ENCODE peak calls at places on chromosome 10, in seven cellular contexts. R is naive thymus-derived CD4-positive, alpha-beta T cell; F is foreskin fibroblast; Q is trophoblast cell; T is NB4; M is fibroblast of the aortic adventitia; L is dorsolateral prefrontal cortex. A is an unnamed sample.

GRCh38 chr10:78316451-78316931 is 282.8 kb downstream of the RPS24 start:
- DNase-seq in R (no peak), Q (no peak), L (no peak), M (peak; percentile 75), T (no peak), F (peak; percentile 40), A (no peak)

GRCh38 chr10:92342801-92343200 is 51.8 kb downstream of the MARCHF5 start:
- DNase-seq in Q (no peak), F (peak; percentile 9), M (no peak), L (no peak), R (no peak), T (no peak), A (no peak)

GRCh38 chr10:102714621-102715455 is at the start of gene SFXN2:
- DNase-seq in L (peak; percentile 42), R (no peak), F (no peak), M (no peak), Q (no peak), T (peak; percentile 77), A (no peak)

GRCh38 chr10:126500185-126500584 is 111.9 kb upstream of the ADAM12 start:
- DNase-seq in T (no peak), R (no peak), F (no peak), L (no peak), Q (peak; percentile 24), M (no peak), A (no peak)

GRCh38 chr10:17003151-17003550 is 126.5 kb downstream of the CUBN start:
- DNase-seq in M (peak; percentile 95), Q (no peak), T (no peak), R (no peak), F (peak; percentile 81), L (no peak), A (peak; percentile 93)

GRCh38 chr10:43251664-43252165 is 15.2 kb downstream of the RASGEF1A start:
- DNase-seq in M (no peak), L (peak; percentile 2), F (no peak), T (no peak), R (no peak), Q (no peak), A (no peak)

GRCh38 chr10:26810435-26811026 is 50.2 kb downstream of the ABI1 start:
- DNase-seq in F (no peak), Q (no peak), M (no peak), R (no peak), T (peak; percentile 10), L (no peak), A (no peak)

GRCh38 chr10:60122190-60122589 is 215.8 kb upstream of the CCDC6 start:
- DNase-seq in T (no peak), F (no peak), M (no peak), L (no peak), Q (no peak), R (no peak), A (no peak)

GRCh38 chr10:110863361-110863760 is 8.4 kb upstream of the PDCD4 start:
- DNase-seq in L (no peak), T (no peak), M (no peak), R (no peak), Q (no peak), F (no peak), A (no peak)

GRCh38 chr10:46559231-46559671 is 2.8 kb upstream of the GPRIN2 start:
- DNase-seq in M (no peak), F (no peak), L (peak; percentile 8), R (no peak), T (no peak), Q (no peak), A (no peak)

GRCh38 chr10:3231951-3232730 is 59.6 kb upstream of the PITRM1 start:
- DNase-seq in M (peak; percentile 81), F (no peak), Q (no peak), L (no peak), R (no peak), T (no peak), A (no peak)

GRCh38 chr10:106711313-106711906 is 453.1 kb downstream of the SORCS1 start:
- DNase-seq in F (peak; percentile 0), T (peak; percentile 71), M (no peak), Q (no peak), R (no peak), L (peak; percentile 62), A (peak; percentile 60)

GRCh38 chr10:120396228-120396627 is 60.8 kb upstream of the PLPP4 start:
- DNase-seq in L (no peak), M (no peak), R (no peak), T (no peak), Q (no peak), F (no peak), A (no peak)

GRCh38 chr10:6457376-6457775 is 122.7 kb downstream of the PRKCQ start:
- DNase-seq in Q (no peak), F (no peak), L (no peak), R (no peak), M (no peak), T (no peak), A (no peak)

GRCh38 chr10:124249196-124249595 is 155.8 kb upstream of the CHST15 start:
- DNase-seq in M (no peak), F (no peak), T (no peak), Q (no peak), R (no peak), L (no peak), A (no peak)

DNA sequence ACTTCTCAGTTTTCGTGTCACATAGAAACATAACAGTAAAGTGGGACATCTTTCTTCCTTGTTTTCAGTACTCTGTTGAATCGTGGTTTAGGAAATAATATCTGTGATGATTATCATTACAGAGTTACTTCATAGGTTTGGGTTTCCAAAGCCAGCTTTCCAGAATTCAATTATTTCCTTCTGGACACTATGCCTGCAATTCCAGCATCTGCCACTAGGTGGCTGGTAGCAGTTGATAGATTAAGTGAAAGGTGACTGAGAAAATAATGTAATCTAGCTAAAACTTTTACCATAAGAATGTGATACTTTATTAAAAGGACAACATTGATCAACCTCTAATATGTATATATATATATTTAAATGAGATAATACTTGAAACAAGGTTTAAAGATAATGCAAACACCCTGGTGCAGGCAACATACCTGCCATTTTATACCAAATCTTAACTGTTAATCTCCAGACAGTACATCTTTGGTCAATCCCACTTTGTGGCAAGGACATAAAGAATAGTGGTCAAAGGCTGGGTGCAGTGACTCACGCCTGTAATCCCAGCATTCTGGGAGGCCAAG is 102.6 kb downstream of the SH3PXD2A start:
- DNase-seq in L (no peak), R (no peak), M (no peak), F (no peak), T (peak; percentile 62), Q (no peak), A (no peak)
- H3K4me3 ChIP-seq in L (no peak overlapping the region), R (no peak overlapping the region), M (no peak overlapping the region), F (no peak overlapping the region), T (no peak overlapping the region), Q (no peak overlapping the region), A (no peak overlapping the region)

GRCh38 chr10:63396123-63396719 is 69.6 kb downstream of the JMJD1C start:
- DNase-seq in T (no peak), R (no peak), L (no peak), F (no peak), Q (no peak), M (peak; percentile 48), A (no peak)
- H3K4me3 ChIP-seq in T (no peak overlapping the region), R (no peak overlapping the region), L (no peak overlapping the region), F (peak overlapping the region; percentile 45), Q (no peak overlapping the region), M (peak overlapping the region; percentile 29), A (no peak overlapping the region)

DNA sequence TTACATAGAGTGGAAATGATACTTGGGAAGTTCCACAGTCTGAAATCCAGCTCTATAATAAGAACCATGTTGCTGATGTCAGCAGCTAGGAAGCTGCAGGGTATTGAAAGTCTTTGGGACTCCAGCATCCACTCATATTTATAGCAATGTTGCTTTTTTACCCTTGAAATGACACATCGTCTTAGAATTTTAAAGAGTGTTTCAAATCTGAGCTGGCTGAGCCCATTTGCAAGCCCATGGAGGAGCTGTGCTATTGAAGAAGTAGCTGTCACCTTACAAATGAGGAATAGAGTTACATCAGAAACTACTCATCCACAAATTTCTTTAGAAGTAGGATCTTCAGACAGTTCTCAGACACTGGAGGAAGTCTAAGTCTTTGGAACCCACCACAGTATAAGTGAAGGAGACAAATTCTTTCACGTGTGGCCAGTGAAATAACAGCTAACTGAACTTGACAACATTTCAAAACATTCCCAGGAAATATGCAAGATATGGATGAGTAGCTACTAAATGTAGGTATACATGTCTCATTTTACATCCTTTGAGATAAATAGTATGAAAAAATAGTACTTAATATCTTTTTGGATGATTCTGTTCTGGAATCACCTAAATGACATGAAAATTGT is 203.6 kb downstream of the ZNF365 start:
- DNase-seq in M (peak; percentile 72), R (no peak), T (no peak), F (peak; percentile 70), Q (peak; percentile 4), L (no peak), A (no peak)
- H3K4me3 ChIP-seq in M (no peak overlapping the region), R (no peak overlapping the region), T (no peak overlapping the region), F (no peak overlapping the region), Q (no peak overlapping the region), L (no peak overlapping the region), A (no peak overlapping the region)

GRCh38 chr10:62734781-62735463 is 69.6 kb upstream of the ADO start:
- DNase-seq in Q (no peak), F (no peak), T (no peak), R (no peak), L (no peak), M (no peak), A (no peak)

GRCh38 chr10:62738916-62739315 is 65.6 kb upstream of the ADO start:
- DNase-seq in T (no peak), R (no peak), Q (no peak), M (peak; percentile 69), F (peak; percentile 52), L (no peak), A (no peak)

GRCh38 chr10:62732841-62733653 is 71.5 kb upstream of the ADO start:
- DNase-seq in F (no peak), M (peak; percentile 36), T (peak; percentile 85), Q (no peak), L (no peak), R (no peak), A (peak; percentile 85)

GRCh38 chr10:62733654-62734293 is 70.7 kb upstream of the ADO start:
- DNase-seq in T (no peak), F (no peak), Q (no peak), M (no peak), R (no peak), L (no peak), A (no peak)

GRCh38 chr10:62735464-62736188 is 68.9 kb upstream of the ADO start:
- DNase-seq in Q (no peak), L (no peak), T (peak; percentile 68), M (peak; percentile 83), R (no peak), F (no peak), A (no peak)
- H3K4me3 ChIP-seq in Q (no peak overlapping the region), L (no peak overlapping the region), T (no peak overlapping the region), M (no peak overlapping the region), R (no peak overlapping the region), F (no peak overlapping the region), A (no peak overlapping the region)

DNA sequence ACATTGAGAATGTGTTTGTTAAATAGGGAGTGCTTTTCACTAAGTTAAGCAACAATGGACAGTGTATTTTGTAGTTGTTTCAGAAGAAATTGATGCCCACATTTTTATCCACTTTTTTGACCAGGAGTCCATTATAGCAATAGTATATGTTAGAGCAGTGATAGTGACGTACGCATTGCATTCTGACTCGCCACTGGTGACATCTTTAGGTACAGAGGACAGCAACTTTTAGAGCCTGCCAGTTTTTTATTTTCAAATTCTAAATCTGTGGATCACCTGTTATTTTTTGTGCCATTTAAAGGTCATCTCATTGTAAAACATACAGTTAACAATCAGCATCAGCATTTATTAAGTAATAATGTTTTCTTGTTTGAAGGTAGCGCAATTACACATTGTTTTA is 1.4 kb downstream of the UBE2D1 start:
- DNase-seq in F (no peak), T (no peak), R (no peak), Q (no peak), L (no peak), M (no peak), A (no peak)
- H3K4me3 ChIP-seq in F (peak overlapping the region; percentile 71), T (peak overlapping the region; percentile 78), R (no peak overlapping the region), Q (no peak overlapping the region), L (peak overlapping the region; percentile 77), M (peak overlapping the region; percentile 81), A (no peak overlapping the region)